ENCODE peak calls at places on chromosomes 1 and 21, in nine cellular contexts. One of them, this sample, is unnamed.

GRCh38 chr1:208409171-208409570 is 165.0 kb upstream of the PLXNA2 start:
- DNase-seq in stimulated activated CD4-positive, alpha-beta T cell treated with anti-CD3 and anti-CD28 coated beads, Interleukin-12 subunit alpha, Interleukin-12 subunit beta, amount 100 ng/mL, for 24 hours: no peak
- DNase-seq in IMR-90: no peak
- DNase-seq in stimulated activated CD8-positive, alpha-beta memory T cell treated with anti-CD3 and anti-CD28 coated beads, Interleukin-7, amount 100 ng/mL, for 24 hours: no peak
- DNase-seq in SK-N-SH: no peak
- DNase-seq in globus pallidus: no peak
- DNase-seq in GM13977: no peak
- DNase-seq in NCI-H82: no peak
- DNase-seq in AG20443: no peak
- DNase-seq in this sample: no peak

GRCh38 chr1:116345830-116346229 is 27.2 kb upstream of the ATP1A1 start:
- DNase-seq in stimulated activated CD4-positive, alpha-beta T cell treated with anti-CD3 and anti-CD28 coated beads, Interleukin-12 subunit alpha, Interleukin-12 subunit beta, amount 100 ng/mL, for 24 hours: no peak
- DNase-seq in SK-N-SH: peak; percentile 20
- DNase-seq in stimulated activated CD8-positive, alpha-beta memory T cell treated with anti-CD3 and anti-CD28 coated beads, Interleukin-7, amount 100 ng/mL, for 24 hours: no peak
- DNase-seq in IMR-90: no peak
- DNase-seq in AG20443: no peak
- DNase-seq in globus pallidus: no peak
- DNase-seq in NCI-H82: peak; percentile 79
- DNase-seq in GM13977: no peak
- DNase-seq in this sample: no peak

GRCh38 chr1:9196129-9197040 is 38.2 kb upstream of the H6PD start:
- DNase-seq in globus pallidus: peak; percentile 70
- DNase-seq in GM13977: peak; percentile 71
- DNase-seq in AG20443: peak; percentile 79
- DNase-seq in IMR-90: peak; percentile 94
- DNase-seq in stimulated activated CD4-positive, alpha-beta T cell treated with anti-CD3 and anti-CD28 coated beads, Interleukin-12 subunit alpha, Interleukin-12 subunit beta, amount 100 ng/mL, for 24 hours: peak; percentile 32
- DNase-seq in stimulated activated CD8-positive, alpha-beta memory T cell treated with anti-CD3 and anti-CD28 coated beads, Interleukin-7, amount 100 ng/mL, for 24 hours: peak; percentile 42
- DNase-seq in NCI-H82: peak; percentile 68
- DNase-seq in SK-N-SH: peak; percentile 81
- DNase-seq in this sample: peak; percentile 78

GRCh38 chr1:216193839-216194443 is 229.3 kb downstream of the USH2A start:
- DNase-seq in stimulated activated CD4-positive, alpha-beta T cell treated with anti-CD3 and anti-CD28 coated beads, Interleukin-12 subunit alpha, Interleukin-12 subunit beta, amount 100 ng/mL, for 24 hours: no peak
- DNase-seq in SK-N-SH: no peak
- DNase-seq in AG20443: no peak
- DNase-seq in GM13977: no peak
- DNase-seq in globus pallidus: no peak
- DNase-seq in stimulated activated CD8-positive, alpha-beta memory T cell treated with anti-CD3 and anti-CD28 coated beads, Interleukin-7, amount 100 ng/mL, for 24 hours: no peak
- DNase-seq in NCI-H82: peak; percentile 57
- DNase-seq in IMR-90: no peak
- DNase-seq in this sample: no peak

GRCh38 chr1:174209347-174210187 is 50.2 kb downstream of the RABGAP1L start:
- DNase-seq in stimulated activated CD8-positive, alpha-beta memory T cell treated with anti-CD3 and anti-CD28 coated beads, Interleukin-7, amount 100 ng/mL, for 24 hours: no peak
- DNase-seq in stimulated activated CD4-positive, alpha-beta T cell treated with anti-CD3 and anti-CD28 coated beads, Interleukin-12 subunit alpha, Interleukin-12 subunit beta, amount 100 ng/mL, for 24 hours: no peak
- DNase-seq in SK-N-SH: no peak
- DNase-seq in NCI-H82: no peak
- DNase-seq in AG20443: no peak
- DNase-seq in IMR-90: no peak
- DNase-seq in globus pallidus: no peak
- DNase-seq in GM13977: no peak
- DNase-seq in this sample: no peak

GRCh38 chr1:79662596-79662995 is 656.1 kb upstream of the ADGRL4 start:
- DNase-seq in stimulated activated CD8-positive, alpha-beta memory T cell treated with anti-CD3 and anti-CD28 coated beads, Interleukin-7, amount 100 ng/mL, for 24 hours: no peak
- DNase-seq in NCI-H82: no peak
- DNase-seq in SK-N-SH: no peak
- DNase-seq in GM13977: no peak
- DNase-seq in stimulated activated CD4-positive, alpha-beta T cell treated with anti-CD3 and anti-CD28 coated beads, Interleukin-12 subunit alpha, Interleukin-12 subunit beta, amount 100 ng/mL, for 24 hours: no peak
- DNase-seq in AG20443: no peak
- DNase-seq in IMR-90: no peak
- DNase-seq in globus pallidus: no peak
- DNase-seq in this sample: no peak

GRCh38 chr1:228373681-228374571 is 32.7 kb downstream of the TRIM11 start:
- DNase-seq in SK-N-SH: no peak
- DNase-seq in stimulated activated CD4-positive, alpha-beta T cell treated with anti-CD3 and anti-CD28 coated beads, Interleukin-12 subunit alpha, Interleukin-12 subunit beta, amount 100 ng/mL, for 24 hours: no peak
- DNase-seq in NCI-H82: no peak
- DNase-seq in AG20443: no peak
- DNase-seq in globus pallidus: no peak
- DNase-seq in IMR-90: no peak
- DNase-seq in GM13977: no peak
- DNase-seq in stimulated activated CD8-positive, alpha-beta memory T cell treated with anti-CD3 and anti-CD28 coated beads, Interleukin-7, amount 100 ng/mL, for 24 hours: no peak
- DNase-seq in this sample: no peak

GRCh38 chr1:52904590-52905375 is 16.8 kb downstream of the ECHDC2 start:
- DNase-seq in stimulated activated CD4-positive, alpha-beta T cell treated with anti-CD3 and anti-CD28 coated beads, Interleukin-12 subunit alpha, Interleukin-12 subunit beta, amount 100 ng/mL, for 24 hours: no peak
- DNase-seq in NCI-H82: peak; percentile 86
- DNase-seq in SK-N-SH: peak; percentile 88
- DNase-seq in stimulated activated CD8-positive, alpha-beta memory T cell treated with anti-CD3 and anti-CD28 coated beads, Interleukin-7, amount 100 ng/mL, for 24 hours: no peak
- DNase-seq in IMR-90: no peak
- DNase-seq in globus pallidus: no peak
- DNase-seq in GM13977: peak; percentile 78
- DNase-seq in AG20443: peak; percentile 66
- DNase-seq in this sample: peak; percentile 49

GRCh38 chr1:19312782-19313635 is 883 bp downstream of the SLC66A1 start:
- DNase-seq in stimulated activated CD8-positive, alpha-beta memory T cell treated with anti-CD3 and anti-CD28 coated beads, Interleukin-7, amount 100 ng/mL, for 24 hours: no peak
- DNase-seq in AG20443: no peak
- DNase-seq in NCI-H82: no peak
- DNase-seq in GM13977: peak; percentile 56
- DNase-seq in IMR-90: no peak
- DNase-seq in globus pallidus: no peak
- DNase-seq in stimulated activated CD4-positive, alpha-beta T cell treated with anti-CD3 and anti-CD28 coated beads, Interleukin-12 subunit alpha, Interleukin-12 subunit beta, amount 100 ng/mL, for 24 hours: no peak
- DNase-seq in SK-N-SH: no peak
- DNase-seq in this sample: no peak

GRCh38 chr1:228279722-228280105 is 71.9 kb downstream of the OBSCN start:
- DNase-seq in AG20443: no peak
- DNase-seq in IMR-90: no peak
- DNase-seq in globus pallidus: no peak
- DNase-seq in GM13977: no peak
- DNase-seq in stimulated activated CD4-positive, alpha-beta T cell treated with anti-CD3 and anti-CD28 coated beads, Interleukin-12 subunit alpha, Interleukin-12 subunit beta, amount 100 ng/mL, for 24 hours: no peak
- DNase-seq in NCI-H82: no peak
- DNase-seq in SK-N-SH: no peak
- DNase-seq in stimulated activated CD8-positive, alpha-beta memory T cell treated with anti-CD3 and anti-CD28 coated beads, Interleukin-7, amount 100 ng/mL, for 24 hours: no peak
- DNase-seq in this sample: no peak

GRCh38 chr21:19535356-19535755 is 1131.8 kb upstream of the TMPRSS15 start:
- DNase-seq in SK-N-SH: no peak
- DNase-seq in IMR-90: no peak
- DNase-seq in NCI-H82: peak; percentile 4
- DNase-seq in stimulated activated CD8-positive, alpha-beta memory T cell treated with anti-CD3 and anti-CD28 coated beads, Interleukin-7, amount 100 ng/mL, for 24 hours: no peak
- DNase-seq in AG20443: no peak
- DNase-seq in globus pallidus: no peak
- DNase-seq in GM13977: no peak
- DNase-seq in stimulated activated CD4-positive, alpha-beta T cell treated with anti-CD3 and anti-CD28 coated beads, Interleukin-12 subunit alpha, Interleukin-12 subunit beta, amount 100 ng/mL, for 24 hours: no peak
- DNase-seq in this sample: no peak

GRCh38 chr1:243855616-243856318 is 5.7 kb upstream of the AKT3 start:
- DNase-seq in IMR-90: no peak
- DNase-seq in AG20443: no peak
- DNase-seq in globus pallidus: peak; percentile 23
- DNase-seq in stimulated activated CD4-positive, alpha-beta T cell treated with anti-CD3 and anti-CD28 coated beads, Interleukin-12 subunit alpha, Interleukin-12 subunit beta, amount 100 ng/mL, for 24 hours: no peak
- DNase-seq in SK-N-SH: no peak
- DNase-seq in NCI-H82: no peak
- DNase-seq in stimulated activated CD8-positive, alpha-beta memory T cell treated with anti-CD3 and anti-CD28 coated beads, Interleukin-7, amount 100 ng/mL, for 24 hours: no peak
- DNase-seq in GM13977: no peak
- DNase-seq in this sample: no peak

GRCh38 chr1:231628207-231628876 is 1.8 kb downstream of the DISC1 start:
- DNase-seq in IMR-90: peak; percentile 37
- DNase-seq in AG20443: no peak
- DNase-seq in NCI-H82: peak; percentile 92
- DNase-seq in GM13977: no peak
- DNase-seq in SK-N-SH: no peak
- DNase-seq in globus pallidus: no peak
- DNase-seq in stimulated activated CD8-positive, alpha-beta memory T cell treated with anti-CD3 and anti-CD28 coated beads, Interleukin-7, amount 100 ng/mL, for 24 hours: peak; percentile 33
- DNase-seq in stimulated activated CD4-positive, alpha-beta T cell treated with anti-CD3 and anti-CD28 coated beads, Interleukin-12 subunit alpha, Interleukin-12 subunit beta, amount 100 ng/mL, for 24 hours: peak; percentile 45
- DNase-seq in this sample: peak; percentile 26

GRCh38 chr1:225818229-225818628 is 8.3 kb downstream of the EPHX1 start:
- DNase-seq in stimulated activated CD8-positive, alpha-beta memory T cell treated with anti-CD3 and anti-CD28 coated beads, Interleukin-7, amount 100 ng/mL, for 24 hours: no peak
- DNase-seq in GM13977: no peak
- DNase-seq in NCI-H82: no peak
- DNase-seq in AG20443: no peak
- DNase-seq in SK-N-SH: no peak
- DNase-seq in IMR-90: no peak
- DNase-seq in stimulated activated CD4-positive, alpha-beta T cell treated with anti-CD3 and anti-CD28 coated beads, Interleukin-12 subunit alpha, Interleukin-12 subunit beta, amount 100 ng/mL, for 24 hours: no peak
- DNase-seq in globus pallidus: no peak
- DNase-seq in this sample: no peak

This sample was measured in dermis blood vessel endothelial cell.